ENCODE peak calls at places on chromosome 9, in six cellular contexts. One of them, this sample, is unnamed.

GRCh38 chr9:81053298-81054025 is 635.9 kb downstream of the TLE1 start:
- DNase-seq in heart right ventricle: no peak
- DNase-seq in A673: no peak
- DNase-seq in cardiac muscle cell: no peak
- DNase-seq in CD8-positive, alpha-beta memory T cell: no peak
- DNase-seq in H9: no peak
- DNase-seq in this sample: no peak

GRCh38 chr9:94086468-94086867 is 2.2 kb downstream of the PTPDC1 start:
- DNase-seq in A673: peak; percentile 20
- DNase-seq in heart right ventricle: no peak
- DNase-seq in H9: no peak
- DNase-seq in CD8-positive, alpha-beta memory T cell: no peak
- DNase-seq in cardiac muscle cell: no peak
- DNase-seq in this sample: peak; percentile 42

GRCh38 chr9:84258371-84258770 is 82.2 kb downstream of the SLC28A3 start:
- DNase-seq in CD8-positive, alpha-beta memory T cell: no peak
- DNase-seq in heart right ventricle: no peak
- DNase-seq in H9: no peak
- DNase-seq in A673: no peak
- DNase-seq in cardiac muscle cell: no peak
- DNase-seq in this sample: peak; percentile 48

GRCh38 chr9:30932226-30932625 is 1452.2 kb upstream of the ACO1 start:
- DNase-seq in heart right ventricle: no peak
- DNase-seq in CD8-positive, alpha-beta memory T cell: no peak
- DNase-seq in A673: no peak
- DNase-seq in H9: no peak
- DNase-seq in cardiac muscle cell: no peak
- DNase-seq in this sample: peak; percentile 20

GRCh38 chr9:121562261-121562780 is 62.7 kb upstream of the GGTA1 start:
- DNase-seq in CD8-positive, alpha-beta memory T cell: no peak
- DNase-seq in H9: no peak
- DNase-seq in heart right ventricle: no peak
- DNase-seq in A673: no peak
- DNase-seq in cardiac muscle cell: no peak
- DNase-seq in this sample: no peak

GRCh38 chr9:128160603-128160987 is 530 bp downstream of the BBLN start:
- DNase-seq in A673: peak; percentile 54
- DNase-seq in CD8-positive, alpha-beta memory T cell: peak; percentile 23
- DNase-seq in heart right ventricle: no peak
- DNase-seq in H9: no peak
- DNase-seq in cardiac muscle cell: no peak
- DNase-seq in this sample: no peak

GRCh38 chr9:98010450-98010849 is 27.3 kb downstream of the ANP32B start:
- DNase-seq in A673: no peak
- DNase-seq in heart right ventricle: no peak
- DNase-seq in H9: peak; percentile 48
- DNase-seq in cardiac muscle cell: no peak
- DNase-seq in CD8-positive, alpha-beta memory T cell: no peak
- DNase-seq in this sample: no peak

GRCh38 chr9:103335461-103335860 is 340.3 kb downstream of the CYLC2 start:
- DNase-seq in H9: no peak
- DNase-seq in A673: no peak
- DNase-seq in heart right ventricle: no peak
- DNase-seq in cardiac muscle cell: no peak
- DNase-seq in CD8-positive, alpha-beta memory T cell: no peak
- DNase-seq in this sample: no peak

GRCh38 chr9:123542435-123543225 is 186.6 kb downstream of the CRB2 start:
- DNase-seq in heart right ventricle: no peak
- DNase-seq in cardiac muscle cell: no peak
- DNase-seq in H9: no peak
- DNase-seq in CD8-positive, alpha-beta memory T cell: no peak
- DNase-seq in A673: no peak
- DNase-seq in this sample: no peak

GRCh38 chr9:16681659-16681990 is 188.8 kb downstream of the BNC2 start:
- DNase-seq in heart right ventricle: no peak
- DNase-seq in H9: no peak
- DNase-seq in CD8-positive, alpha-beta memory T cell: no peak
- DNase-seq in cardiac muscle cell: no peak
- DNase-seq in A673: no peak
- DNase-seq in this sample: no peak

GRCh38 chr9:38036359-38037084 is 32.5 kb downstream of the SHB start:
- DNase-seq in A673: peak; percentile 76
- DNase-seq in CD8-positive, alpha-beta memory T cell: no peak
- DNase-seq in H9: no peak
- DNase-seq in cardiac muscle cell: no peak
- DNase-seq in heart right ventricle: no peak
- DNase-seq in this sample: no peak

GRCh38 chr9:99778308-99778707 is 43.4 kb upstream of the NR4A3 start:
- DNase-seq in H9: no peak
- DNase-seq in CD8-positive, alpha-beta memory T cell: no peak
- DNase-seq in cardiac muscle cell: no peak
- DNase-seq in A673: peak; percentile 27
- DNase-seq in heart right ventricle: no peak
- DNase-seq in this sample: no peak

GRCh38 chr9:78507008-78507407 is 210.1 kb downstream of the PSAT1 start:
- DNase-seq in heart right ventricle: no peak
- DNase-seq in A673: no peak
- DNase-seq in H9: no peak
- DNase-seq in CD8-positive, alpha-beta memory T cell: no peak
- DNase-seq in cardiac muscle cell: peak; percentile 78
- DNase-seq in this sample: peak; percentile 88

GRCh38 chr9:73067074-73067473 is 84.6 kb upstream of the ANXA1 start:
- DNase-seq in heart right ventricle: no peak
- DNase-seq in CD8-positive, alpha-beta memory T cell: no peak
- DNase-seq in cardiac muscle cell: no peak
- DNase-seq in H9: peak; percentile 39
- DNase-seq in A673: no peak
- DNase-seq in this sample: no peak

GRCh38 chr9:93464876-93465275 is 11.5 kb upstream of the FAM120AOS start:
- DNase-seq in heart right ventricle: no peak
- DNase-seq in cardiac muscle cell: no peak
- DNase-seq in H9: no peak
- DNase-seq in A673: peak; percentile 17
- DNase-seq in CD8-positive, alpha-beta memory T cell: no peak
- DNase-seq in this sample: no peak

GRCh38 chr9:137029058-137029922 is 1.3 kb upstream of the ABCA2 start:
- DNase-seq in A673: peak; percentile 56
- DNase-seq in H9: peak; percentile 85
- DNase-seq in cardiac muscle cell: peak; percentile 82
- DNase-seq in heart right ventricle: peak; percentile 88
- DNase-seq in CD8-positive, alpha-beta memory T cell: peak; percentile 58
- DNase-seq in this sample: peak; percentile 88

GRCh38 chr9:121700165-121700830 is 48.9 kb downstream of the DAB2IP start:
- DNase-seq in H9: peak; percentile 71
- DNase-seq in heart right ventricle: peak; percentile 74
- DNase-seq in cardiac muscle cell: peak; percentile 26
- DNase-seq in A673: no peak
- DNase-seq in CD8-positive, alpha-beta memory T cell: no peak
- DNase-seq in this sample: peak; percentile 76

GRCh38 chr9:109861499-109861898 is 81.5 kb downstream of the PALM2AKAP2 start:
- DNase-seq in CD8-positive, alpha-beta memory T cell: no peak
- DNase-seq in H9: no peak
- DNase-seq in A673: no peak
- DNase-seq in heart right ventricle: no peak
- DNase-seq in cardiac muscle cell: no peak
- DNase-seq in this sample: no peak

GRCh38 chr9:134700636-134701350 is 59.2 kb downstream of the COL5A1 start:
- DNase-seq in CD8-positive, alpha-beta memory T cell: no peak
- DNase-seq in A673: no peak
- DNase-seq in cardiac muscle cell: no peak
- DNase-seq in H9: no peak
- DNase-seq in heart right ventricle: peak; percentile 7
- DNase-seq in this sample: no peak

GRCh38 chr9:37937403-37937802 is 33.5 kb upstream of the SLC25A51 start:
- DNase-seq in A673: no peak
- DNase-seq in heart right ventricle: no peak
- DNase-seq in cardiac muscle cell: no peak
- DNase-seq in H9: no peak
- DNase-seq in CD8-positive, alpha-beta memory T cell: no peak
- DNase-seq in this sample: no peak

GRCh38 chr9:4020747-4021296 is 279.0 kb downstream of the GLIS3 start:
- DNase-seq in heart right ventricle: no peak
- DNase-seq in cardiac muscle cell: peak; percentile 63
- DNase-seq in A673: no peak
- DNase-seq in H9: no peak
- DNase-seq in CD8-positive, alpha-beta memory T cell: no peak
- DNase-seq in this sample: no peak

GRCh38 chr9:4362281-4362680 is 62.4 kb upstream of the GLIS3 start:
- DNase-seq in H9: no peak
- DNase-seq in cardiac muscle cell: no peak
- DNase-seq in CD8-positive, alpha-beta memory T cell: no peak
- DNase-seq in heart right ventricle: no peak
- DNase-seq in A673: no peak
- DNase-seq in this sample: no peak

GRCh38 chr9:132787748-132788159 is 90.3 kb downstream of the AK8 start:
- DNase-seq in heart right ventricle: no peak
- DNase-seq in cardiac muscle cell: no peak
- DNase-seq in A673: peak; percentile 19
- DNase-seq in CD8-positive, alpha-beta memory T cell: no peak
- DNase-seq in H9: no peak
- DNase-seq in this sample: no peak

GRCh38 chr9:2802494-2802921 is 41.4 kb downstream of the PUM3 start:
- DNase-seq in H9: no peak
- DNase-seq in heart right ventricle: no peak
- DNase-seq in A673: no peak
- DNase-seq in CD8-positive, alpha-beta memory T cell: no peak
- DNase-seq in cardiac muscle cell: no peak
- DNase-seq in this sample: no peak

GRCh38 chr9:37908698-37909186 is 4.8 kb upstream of the SLC25A51 start:
- DNase-seq in heart right ventricle: no peak
- DNase-seq in H9: no peak
- DNase-seq in A673: no peak
- DNase-seq in CD8-positive, alpha-beta memory T cell: no peak
- DNase-seq in cardiac muscle cell: no peak
- DNase-seq in this sample: no peak

GRCh38 chr9:109182940-109183798 is 16.1 kb upstream of the FRRS1L start:
- DNase-seq in heart right ventricle: no peak
- DNase-seq in cardiac muscle cell: peak; percentile 44
- DNase-seq in CD8-positive, alpha-beta memory T cell: no peak
- DNase-seq in H9: peak; percentile 72
- DNase-seq in A673: peak; percentile 10
- DNase-seq in this sample: peak; percentile 55

GRCh38 chr9:33921967-33922895 is 105.3 kb downstream of the UBE2R2 start:
- DNase-seq in A673: peak; percentile 44
- DNase-seq in H9: peak; percentile 70
- DNase-seq in CD8-positive, alpha-beta memory T cell: no peak
- DNase-seq in heart right ventricle: no peak
- DNase-seq in cardiac muscle cell: peak; percentile 17
- DNase-seq in this sample: peak; percentile 60

GRCh38 chr9:125260564-125260963 is 1.1 kb upstream of the GAPVD1 start:
- DNase-seq in A673: no peak
- DNase-seq in heart right ventricle: no peak
- DNase-seq in cardiac muscle cell: no peak
- DNase-seq in CD8-positive, alpha-beta memory T cell: no peak
- DNase-seq in H9: no peak
- DNase-seq in this sample: no peak

GRCh38 chr9:132488611-132489010 is 78.6 kb downstream of the CFAP77 start:
- DNase-seq in A673: peak; percentile 45
- DNase-seq in heart right ventricle: no peak
- DNase-seq in H9: no peak
- DNase-seq in CD8-positive, alpha-beta memory T cell: no peak
- DNase-seq in cardiac muscle cell: no peak
- DNase-seq in this sample: peak; percentile 60

GRCh38 chr9:33719581-33720374 is 75.6 kb upstream of the PRSS3 start:
- DNase-seq in heart right ventricle: no peak
- DNase-seq in A673: peak; percentile 42
- DNase-seq in cardiac muscle cell: peak; percentile 29
- DNase-seq in H9: peak; percentile 83
- DNase-seq in CD8-positive, alpha-beta memory T cell: no peak
- DNase-seq in this sample: peak; percentile 59

GRCh38 chr9:40925149-40925548 is 203.3 kb downstream of the FOXD4L6 start:
- DNase-seq in CD8-positive, alpha-beta memory T cell: no peak
- DNase-seq in H9: no peak
- DNase-seq in heart right ventricle: no peak
- DNase-seq in A673: no peak
- DNase-seq in cardiac muscle cell: no peak
- DNase-seq in this sample: no peak
- H3K9me3 ChIP-seq in CD8-positive, alpha-beta memory T cell: peaks cover 44% of the 10 kb centered on the region
- H3K9me3 ChIP-seq in H9: peaks cover 77% of the 10 kb centered on the region
- H3K9me3 ChIP-seq in heart right ventricle: peaks cover 8% of the 10 kb centered on the region
- H3K9me3 ChIP-seq in A673: peaks cover 16% of the 10 kb centered on the region
- H3K9me3 ChIP-seq in cardiac muscle cell: peaks cover 48% of the 10 kb centered on the region
- H3K9me3 ChIP-seq in this sample: peaks cover 7% of the 10 kb centered on the region

DNA sequence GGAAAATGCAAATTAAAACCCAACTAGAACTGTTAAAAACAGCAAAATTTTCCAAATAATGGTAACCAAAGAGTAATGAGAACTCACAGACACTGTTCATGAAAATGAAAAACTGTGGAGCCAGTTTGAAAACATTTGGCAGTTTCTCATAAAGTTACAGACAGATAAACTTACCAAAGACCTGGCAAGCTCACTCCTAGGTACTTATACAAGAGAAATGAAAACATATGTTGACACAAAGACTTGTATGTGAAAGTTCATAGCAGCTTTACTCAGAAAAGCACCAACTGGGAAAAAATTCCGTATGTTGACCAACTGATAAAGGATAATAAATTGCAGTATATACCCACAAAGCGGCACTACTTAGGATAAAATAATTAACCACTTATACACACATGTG is 10.3 kb downstream of the ZNF782 start:
- DNase-seq in heart right ventricle: no peak
- DNase-seq in H9: no peak
- DNase-seq in A673: no peak
- DNase-seq in cardiac muscle cell: no peak
- DNase-seq in CD8-positive, alpha-beta memory T cell: no peak
- DNase-seq in this sample: no peak
- H3K9me3 ChIP-seq in heart right ventricle: no peaks in the 10 kb centered on the region
- H3K9me3 ChIP-seq in H9: no peaks in the 10 kb centered on the region
- H3K9me3 ChIP-seq in A673: peaks cover 29% of the 10 kb centered on the region
- H3K9me3 ChIP-seq in cardiac muscle cell: no peaks in the 10 kb centered on the region
- H3K9me3 ChIP-seq in CD8-positive, alpha-beta memory T cell: no peaks in the 10 kb centered on the region
- H3K9me3 ChIP-seq in this sample: no peaks in the 10 kb centered on the region

DNA sequence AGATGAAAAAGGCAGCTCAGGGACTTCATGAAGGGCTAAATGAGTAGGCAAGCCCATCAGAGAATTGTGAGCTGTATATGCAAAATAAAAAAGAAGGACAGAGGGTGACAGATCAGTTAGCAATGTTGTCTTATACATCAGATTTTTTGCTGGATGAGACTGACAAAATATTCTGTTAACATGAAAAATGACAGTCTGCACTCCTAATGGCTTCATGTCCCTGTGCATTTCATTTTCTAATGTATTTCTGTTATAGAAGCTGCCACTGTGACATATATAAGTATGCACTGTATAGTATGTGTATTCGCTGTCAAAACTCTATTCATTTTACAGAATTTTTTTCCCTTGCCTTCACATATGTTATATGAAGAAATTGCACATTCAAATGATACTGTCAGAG is 559.5 kb downstream of the DMRTA1 start:
- DNase-seq in CD8-positive, alpha-beta memory T cell: no peak
- DNase-seq in A673: no peak
- DNase-seq in H9: no peak
- DNase-seq in heart right ventricle: no peak
- DNase-seq in cardiac muscle cell: no peak
- DNase-seq in this sample: no peak
- H3K9me3 ChIP-seq in CD8-positive, alpha-beta memory T cell: no peaks in the 10 kb centered on the region
- H3K9me3 ChIP-seq in A673: no peaks in the 10 kb centered on the region
- H3K9me3 ChIP-seq in H9: no peaks in the 10 kb centered on the region
- H3K9me3 ChIP-seq in heart right ventricle: no peaks in the 10 kb centered on the region
- H3K9me3 ChIP-seq in cardiac muscle cell: no peaks in the 10 kb centered on the region
- H3K9me3 ChIP-seq in this sample: no peaks in the 10 kb centered on the region

GRCh38 chr9:24602687-24603352 is 57.1 kb upstream of the IZUMO3 start:
- DNase-seq in cardiac muscle cell: no peak
- DNase-seq in A673: no peak
- DNase-seq in H9: no peak
- DNase-seq in heart right ventricle: no peak
- DNase-seq in CD8-positive, alpha-beta memory T cell: no peak
- DNase-seq in this sample: no peak
- H3K9me3 ChIP-seq in cardiac muscle cell: no peaks in the 10 kb centered on the region
- H3K9me3 ChIP-seq in A673: peaks cover 5% of the 10 kb centered on the region
- H3K9me3 ChIP-seq in H9: no peaks in the 10 kb centered on the region
- H3K9me3 ChIP-seq in heart right ventricle: no peaks in the 10 kb centered on the region
- H3K9me3 ChIP-seq in CD8-positive, alpha-beta memory T cell: no peaks in the 10 kb centered on the region
- H3K9me3 ChIP-seq in this sample: no peaks in the 10 kb centered on the region